ENCODE peak calls at places on chromosomes 2 and 18, in six cellular contexts. E is SK-N-SH, V is K562, R is HepG2, Z is HCT116, W is H1. A is an unnamed sample.
A peak's percentile ranks its signal among the peaks of the same experiment; 100 is the strongest.

GRCh38 chr2:39141346-39142011 is 20.6 kb upstream of the SOS1 start:
- DNase-seq in E (peak; percentile 29), V (no peak), R (no peak), Z (no peak), W (no peak), A (no peak)

GRCh38 chr2:69223759-69224494 is 163.1 kb downstream of the GFPT1 start:
- DNase-seq in E (no peak), V (no peak), R (peak; percentile 26), Z (no peak), W (no peak), A (no peak)

GRCh38 chr2:33178209-33178608 is 231.5 kb downstream of the LTBP1 start:
- DNase-seq in E (no peak), V (no peak), R (no peak), Z (no peak), W (no peak), A (no peak)

GRCh38 chr2:42901076-42901645 is 108.8 kb upstream of the HAAO start:
- DNase-seq in E (no peak), V (no peak), R (no peak), Z (no peak), W (no peak), A (no peak)

GRCh38 chr2:36456227-36456788 is 100.7 kb downstream of the CRIM1 start:
- DNase-seq in E (peak; percentile 14), V (no peak), R (no peak), Z (no peak), W (no peak), A (no peak)

GRCh38 chr18:50711401-50711800 is 108.4 kb downstream of the MRO start:
- DNase-seq in E (no peak), V (no peak), R (no peak), Z (no peak), W (no peak), A (no peak)

GRCh38 chr18:69787825-69788547 is 159.7 kb downstream of the CD226 start:
- DNase-seq in E (no peak), V (no peak), R (peak; percentile 67), Z (peak; percentile 37), W (no peak), A (no peak)

GRCh38 chr18:77234504-77235365 is 14.9 kb upstream of the GALR1 start:
- DNase-seq in E (no peak), V (no peak), R (no peak), Z (no peak), W (no peak), A (no peak)

GRCh38 chr2:26344581-26345283 is 1.2 kb upstream of the SELENOI start:
- DNase-seq in E (no peak), V (no peak), R (peak; percentile 63), Z (peak; percentile 73), W (no peak), A (no peak)

GRCh38 chr18:12361770-12362378 is 15.2 kb downstream of the AFG3L2 start:
- DNase-seq in E (peak; percentile 71), V (no peak), R (no peak), Z (no peak), W (no peak), A (no peak)

GRCh38 chr2:54954705-54955357 is 95.4 kb downstream of the RTN4 start:
- DNase-seq in E (peak; percentile 36), V (peak; percentile 24), R (no peak), Z (no peak), W (no peak), A (no peak)

GRCh38 chr2:222358876-222359275 is 60.1 kb upstream of the PAX3 start:
- DNase-seq in E (no peak), V (no peak), R (no peak), Z (no peak), W (no peak), A (no peak)

GRCh38 chr2:31277621-31278020 is 43.7 kb downstream of the EHD3 start:
- DNase-seq in E (no peak), V (no peak), R (no peak), Z (no peak), W (no peak), A (no peak)

GRCh38 chr2:66920415-66920814 is 476.7 kb upstream of the ETAA1 start:
- DNase-seq in E (no peak), V (no peak), R (no peak), Z (no peak), W (no peak), A (no peak)

GRCh38 chr2:190121971-190122370 is 59.4 kb upstream of the MSTN start:
- DNase-seq in E (peak; percentile 30), V (no peak), R (peak; percentile 24), Z (peak; percentile 23), W (no peak), A (peak; percentile 9)

GRCh38 chr2:19649107-19649506 is 252.7 kb downstream of the TTC32 start:
- DNase-seq in E (no peak), V (no peak), R (no peak), Z (no peak), W (no peak), A (no peak)

GRCh38 chr2:108640731-108641130 is 78.6 kb upstream of the RANBP2 start:
- DNase-seq in E (peak; percentile 51), V (no peak), R (no peak), Z (no peak), W (no peak), A (no peak)

DNA sequence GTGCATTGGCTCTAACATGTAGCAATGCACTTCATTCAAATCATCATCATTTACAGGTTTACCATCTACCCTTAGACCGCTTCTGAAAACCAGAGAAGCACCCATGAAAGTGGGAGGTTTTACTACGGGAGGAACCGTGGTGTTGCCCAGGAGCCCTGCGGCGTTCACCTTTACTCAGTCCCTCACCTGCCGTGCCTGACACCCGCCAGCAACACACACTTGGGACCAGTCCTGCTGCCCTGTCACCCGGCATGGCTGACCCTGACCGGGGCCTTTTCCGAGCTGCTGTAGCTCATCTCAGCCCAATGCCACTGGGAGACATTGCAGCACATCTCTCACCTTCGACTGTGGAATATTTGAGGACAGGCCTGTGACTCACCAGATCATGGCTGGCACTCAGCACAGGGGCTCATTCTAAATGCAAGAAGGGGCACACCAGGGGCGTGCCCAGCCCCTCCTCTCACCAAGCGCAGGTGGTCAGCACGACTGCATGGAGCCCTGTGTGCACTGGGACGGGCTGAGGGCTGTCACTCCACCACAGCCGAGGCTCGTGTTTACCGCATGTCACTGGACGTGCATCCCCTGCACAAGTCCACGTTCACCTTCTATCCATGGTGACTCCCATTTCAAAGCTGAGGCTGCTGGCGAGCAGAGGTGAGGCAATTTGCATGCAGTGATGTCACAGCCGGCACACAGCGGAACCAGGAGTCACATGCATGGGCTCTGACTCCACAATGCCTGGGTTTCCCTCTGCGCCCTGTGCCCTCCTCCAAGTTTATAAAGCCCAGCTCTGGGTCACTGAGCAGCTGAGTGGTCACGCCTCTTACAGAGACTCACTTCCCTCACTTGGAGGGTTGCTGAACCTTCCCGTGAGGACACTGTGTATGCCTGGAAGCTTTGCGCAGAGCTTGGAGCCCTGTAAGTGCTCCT is 76.7 kb upstream of the SNTG2 start:
- DNase-seq in E (no peak), V (no peak), R (no peak), Z (no peak), W (peak; percentile 45), A (no peak)
- TF ChIP-seq MAX in E (no peak), V (no peak), R (no peak), Z (no peak), W (no peak), A (no peak)

GRCh38 chr2:96198937-96199336 is 9.7 kb downstream of the STARD7 start:
- DNase-seq in E (no peak), V (no peak), R (no peak), Z (no peak), W (no peak), A (no peak)
- H3K4me1 ChIP-seq in E (no peaks in the 10 kb centered on the region), V (peaks cover 5% of the 10 kb centered on the region), R (peaks cover 62% of the 10 kb centered on the region), Z (no peaks in the 10 kb centered on the region), W (no peaks in the 10 kb centered on the region), A (peaks cover 15% of the 10 kb centered on the region)

GRCh38 chr2:167049659-167050058 is 161.4 kb downstream of the XIRP2 start:
- DNase-seq in E (no peak), V (no peak), R (no peak), Z (no peak), W (no peak), A (no peak)

GRCh38 chr2:167052825-167053224 is 164.5 kb downstream of the XIRP2 start:
- DNase-seq in E (no peak), V (no peak), R (no peak), Z (no peak), W (no peak), A (no peak)

DNA sequence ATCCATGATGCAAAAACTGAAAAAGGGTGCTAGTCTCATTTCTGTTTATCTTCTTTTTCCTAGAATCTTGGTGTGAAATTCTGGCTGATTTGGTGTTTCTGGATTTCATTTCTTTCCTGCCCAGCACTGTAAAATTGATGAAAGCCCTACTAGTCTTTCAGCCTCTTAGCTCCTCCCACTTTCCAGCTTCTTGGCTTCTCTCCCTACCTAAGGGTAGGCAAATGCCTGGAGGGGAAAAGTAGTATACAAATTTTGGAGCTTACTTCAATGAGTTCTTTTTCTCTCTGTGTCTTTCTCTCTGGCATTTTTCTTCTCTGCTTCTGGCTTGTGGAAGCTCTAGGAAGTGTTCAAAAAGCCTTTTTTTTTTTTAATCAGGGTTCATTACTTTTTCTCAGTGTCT is 160.5 kb downstream of the XIRP2 start:
- DNase-seq in E (no peak), V (no peak), R (no peak), Z (no peak), W (no peak), A (no peak)
- TF ChIP-seq YY1 in E (no peak), V (no peak), R (no peak), Z (no peak), W (no peak), A (no peak)

DNA sequence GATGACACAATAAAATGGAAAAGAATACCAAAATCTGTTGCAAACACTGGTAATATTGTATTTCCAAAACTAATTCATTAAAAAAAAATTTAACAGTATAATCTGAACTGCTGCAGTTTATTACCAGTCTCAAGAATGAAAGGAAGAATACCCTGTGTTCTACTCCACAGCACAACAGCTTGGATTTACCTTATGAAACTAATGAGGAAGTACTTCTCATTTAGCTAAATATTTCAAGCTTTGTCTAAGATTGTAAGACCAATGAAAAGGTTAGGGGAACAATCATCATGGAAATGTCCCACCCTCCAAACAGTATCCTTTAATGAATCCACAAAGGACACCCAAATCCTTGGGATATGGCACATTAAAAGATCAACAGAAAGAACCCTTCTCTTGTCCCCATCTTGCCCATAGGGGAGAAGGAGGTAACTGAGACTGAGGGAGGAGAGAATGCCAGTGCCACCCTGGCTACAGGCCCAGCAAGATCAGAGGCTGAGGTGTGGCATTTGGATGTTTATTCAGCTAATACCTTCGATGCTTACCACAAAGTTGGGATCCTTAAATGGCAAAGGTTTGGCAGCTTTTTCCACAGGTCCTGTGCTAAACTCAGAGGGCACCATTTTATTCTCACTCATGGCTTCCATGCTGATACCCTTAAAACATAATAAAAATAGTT is 17.7 kb downstream of the INO80C start:
- DNase-seq in E (no peak), V (no peak), R (no peak), Z (no peak), W (no peak), A (no peak)
- TF ChIP-seq MAX in E (no peak), V (no peak), R (no peak), Z (no peak), W (no peak), A (no peak)

GRCh38 chr2:136021406-136021805 is 36.0 kb upstream of the DARS1 start:
- DNase-seq in E (no peak), V (no peak), R (no peak), Z (no peak), W (no peak), A (no peak)
- H3K4me1 ChIP-seq in E (peaks cover 4% of the 10 kb centered on the region), V (peaks cover 7% of the 10 kb centered on the region), R (peaks cover 24% of the 10 kb centered on the region), Z (no peaks in the 10 kb centered on the region), W (no peaks in the 10 kb centered on the region), A (peaks cover 8% of the 10 kb centered on the region)